ENCODE peak calls at places on chromosome 17, in eight cellular contexts. K is fibroblast of lung; W is activated CD8-positive, alpha-beta T cell treated with anti-CD3 and anti-CD28 coated beads, Interleukin-2, amount 10 ng/mL, durations not matched to agents 7 days and 5 days; H is cardiac muscle cell; E is C1 segment of cervical spinal cord; Y is AG20443; J is cerebellum; B is psoas muscle. D is an unnamed sample.

GRCh38 chr17:78284146-78284545 is 52.7 kb downstream of the TMEM235 start:
- DNase-seq in K (peak; percentile 66), W (no peak), H (no peak), E (no peak), Y (peak; percentile 43), J (no peak), B (no peak), D (no peak)

GRCh38 chr17:62780951-62781350 is 27.2 kb downstream of the MARCHF10 start:
- DNase-seq in K (peak; percentile 70), W (no peak), H (no peak), E (no peak), Y (no peak), J (no peak), B (no peak), D (no peak)

GRCh38 chr17:79950711-79951110 is 85.0 kb downstream of the TBC1D16 start:
- DNase-seq in K (no peak), W (no peak), H (no peak), E (peak; percentile 25), Y (no peak), J (no peak), B (no peak), D (no peak)

GRCh38 chr17:49861150-49861884 is 13.4 kb upstream of the TAC4 start:
- DNase-seq in K (peak; percentile 34), W (peak; percentile 64), H (peak; percentile 81), E (no peak), Y (peak; percentile 85), J (peak; percentile 82), B (peak; percentile 50), D (no peak)

GRCh38 chr17:66372182-66372581 is 69.8 kb downstream of the PRKCA start:
- DNase-seq in K (no peak), W (no peak), H (no peak), E (no peak), Y (no peak), J (no peak), B (no peak), D (no peak)

GRCh38 chr17:40510328-40510648 is 8.9 kb upstream of the TNS4 start:
- DNase-seq in K (no peak), W (no peak), H (no peak), E (peak; percentile 46), Y (no peak), J (peak; percentile 75), B (peak; percentile 70), D (no peak)

GRCh38 chr17:74873874-74874614 is 1.2 kb upstream of the FDXR start:
- DNase-seq in K (no peak), W (no peak), H (no peak), E (no peak), Y (no peak), J (no peak), B (no peak), D (no peak)

GRCh38 chr17:2798679-2799078 is 2.4 kb downstream of the RAP1GAP2 start:
- DNase-seq in K (no peak), W (peak; percentile 41), H (no peak), E (no peak), Y (no peak), J (no peak), B (no peak), D (peak; percentile 80)

GRCh38 chr17:11928436-11928835 is 68.8 kb downstream of the ZNF18 start:
- DNase-seq in K (no peak), W (no peak), H (no peak), E (no peak), Y (no peak), J (no peak), B (no peak), D (no peak)

GRCh38 chr17:29140631-29141483 is 39.3 kb downstream of the MYO18A start:
- DNase-seq in K (peak; percentile 49), W (peak; percentile 70), H (peak; percentile 89), E (peak; percentile 32), Y (no peak), J (no peak), B (no peak), D (no peak)

GRCh38 chr17:57916925-57917858 is 38.0 kb downstream of the CUEDC1 start:
- DNase-seq in K (no peak), W (peak; percentile 40), H (peak; percentile 40), E (peak; percentile 33), Y (no peak), J (no peak), B (no peak), D (no peak)

GRCh38 chr17:31621566-31621965 is 230.1 kb downstream of the RAB11FIP4 start:
- DNase-seq in K (no peak), W (no peak), H (no peak), E (no peak), Y (no peak), J (no peak), B (no peak), D (no peak)

GRCh38 chr17:46035112-46035818 is 36.2 kb downstream of the STH start:
- DNase-seq in K (no peak), W (no peak), H (no peak), E (no peak), Y (no peak), J (no peak), B (no peak), D (no peak)

GRCh38 chr17:79612468-79613194 is 1.8 kb upstream of the RBFOX3 start:
- DNase-seq in K (peak; percentile 5), W (peak; percentile 66), H (peak; percentile 77), E (peak; percentile 26), Y (peak; percentile 50), J (peak; percentile 93), B (no peak), D (peak; percentile 93)

GRCh38 chr17:66604381-66604780 is 230.5 kb upstream of the CACNG5 start:
- DNase-seq in K (no peak), W (no peak), H (no peak), E (no peak), Y (no peak), J (no peak), B (no peak), D (no peak)

GRCh38 chr17:48577946-48578615 is at the start of gene HOXB4:
- DNase-seq in K (peak; percentile 92), W (peak; percentile 83), H (peak; percentile 86), E (peak; percentile 56), Y (peak; percentile 79), J (no peak), B (peak; percentile 80), D (peak; percentile 73)

GRCh38 chr17:67245073-67245693 is at the start of gene HELZ:
- DNase-seq in K (peak; percentile 84), W (peak; percentile 80), H (peak; percentile 88), E (peak; percentile 45), Y (peak; percentile 93), J (peak; percentile 83), B (peak; percentile 73), D (peak; percentile 63)

GRCh38 chr17:33927732-33928133 is 327.4 kb upstream of the CCL2 start:
- DNase-seq in K (peak; percentile 5), W (no peak), H (peak; percentile 13), E (no peak), Y (no peak), J (peak; percentile 67), B (no peak), D (no peak)

GRCh38 chr17:63358111-63358839 is 87.8 kb downstream of the CYB561 start:
- DNase-seq in K (peak; percentile 75), W (no peak), H (no peak), E (no peak), Y (peak; percentile 76), J (no peak), B (no peak), D (no peak)

GRCh38 chr17:11996722-11997146 is 541 bp downstream of the ZNF18 start:
- DNase-seq in K (peak; percentile 34), W (peak; percentile 71), H (peak; percentile 53), E (peak; percentile 72), Y (peak; percentile 50), J (peak; percentile 50), B (no peak), D (no peak)

GRCh38 chr17:3004150-3004801 is 59.1 kb downstream of the OR1D5 start:
- DNase-seq in K (peak; percentile 99), W (peak; percentile 23), H (peak; percentile 99), E (peak; percentile 95), Y (peak; percentile 96), J (peak; percentile 95), B (peak; percentile 98), D (no peak)

GRCh38 chr17:34616148-34616547 is 36.8 kb downstream of the TMEM132E start:
- DNase-seq in K (no peak), W (no peak), H (peak; percentile 51), E (peak; percentile 12), Y (no peak), J (no peak), B (no peak), D (peak; percentile 30)

GRCh38 chr17:44124118-44124438 is 637 bp upstream of the HDAC5 start:
- DNase-seq in K (no peak), W (no peak), H (no peak), E (no peak), Y (no peak), J (no peak), B (no peak), D (no peak)

GRCh38 chr17:66713533-66714042 is 121.3 kb upstream of the CACNG5 start:
- DNase-seq in K (no peak), W (peak; percentile 57), H (peak; percentile 68), E (no peak), Y (no peak), J (no peak), B (no peak), D (no peak)

GRCh38 chr17:31008374-31009035 is 37.7 kb downstream of the RNF135 start:
- DNase-seq in K (peak; percentile 69), W (peak; percentile 50), H (peak; percentile 65), E (peak; percentile 43), Y (peak; percentile 78), J (peak; percentile 48), B (peak; percentile 53), D (peak; percentile 78)

GRCh38 chr17:39782481-39782880 is 44.7 kb downstream of the GRB7 start:
- DNase-seq in K (peak; percentile 3), W (no peak), H (no peak), E (no peak), Y (no peak), J (no peak), B (no peak), D (no peak)

GRCh38 chr17:13362341-13363122 is 239.2 kb downstream of the HS3ST3A1 start:
- DNase-seq in K (peak; percentile 54), W (no peak), H (no peak), E (no peak), Y (peak; percentile 33), J (no peak), B (no peak), D (no peak)